ENCODE peak calls at places on chromosomes 11 and 22, in eight cellular contexts. One of them, this sample, is unnamed.

GRCh38 chr11:64566042-64566914 is 24.7 kb upstream of the SLC22A12 start:
- DNase-seq in OCI-LY7: peak
- DNase-seq in BE2C: peak
- DNase-seq in Caco-2: peak
- DNase-seq in stimulated activated CD4-positive, alpha-beta T cell treated with anti-CD3 and anti-CD28 coated beads, Interleukin-1b, Interleukin-23, amount 100 ng/mL, for 24 hours: no peak
- DNase-seq in EH: peak
- DNase-seq in SHP77: peak
- DNase-seq in head of caudate nucleus: no peak
- DNase-seq in this sample: no peak

GRCh38 chr11:72924568-72925190 is 110.5 kb downstream of the ATG16L2 start:
- DNase-seq in Caco-2: peak
- DNase-seq in BE2C: no peak
- DNase-seq in OCI-LY7: peak
- DNase-seq in SHP77: peak
- DNase-seq in EH: peak
- DNase-seq in stimulated activated CD4-positive, alpha-beta T cell treated with anti-CD3 and anti-CD28 coated beads, Interleukin-1b, Interleukin-23, amount 100 ng/mL, for 24 hours: no peak
- DNase-seq in head of caudate nucleus: no peak
- DNase-seq in this sample: no peak

GRCh38 chr11:57638005-57638760 is 11.5 kb downstream of the YPEL4 start:
- DNase-seq in Caco-2: no peak
- DNase-seq in stimulated activated CD4-positive, alpha-beta T cell treated with anti-CD3 and anti-CD28 coated beads, Interleukin-1b, Interleukin-23, amount 100 ng/mL, for 24 hours: no peak
- DNase-seq in head of caudate nucleus: peak
- DNase-seq in BE2C: peak
- DNase-seq in SHP77: no peak
- DNase-seq in OCI-LY7: no peak
- DNase-seq in EH: peak
- DNase-seq in this sample: no peak

GRCh38 chr11:85619497-85619896 is 7.6 kb downstream of the DLG2 start:
- DNase-seq in stimulated activated CD4-positive, alpha-beta T cell treated with anti-CD3 and anti-CD28 coated beads, Interleukin-1b, Interleukin-23, amount 100 ng/mL, for 24 hours: no peak
- DNase-seq in Caco-2: no peak
- DNase-seq in EH: no peak
- DNase-seq in OCI-LY7: no peak
- DNase-seq in BE2C: no peak
- DNase-seq in SHP77: no peak
- DNase-seq in head of caudate nucleus: no peak
- DNase-seq in this sample: no peak

GRCh38 chr11:109133159-109133558 is 288.8 kb upstream of the C11orf87 start:
- DNase-seq in OCI-LY7: no peak
- DNase-seq in BE2C: no peak
- DNase-seq in Caco-2: no peak
- DNase-seq in EH: no peak
- DNase-seq in SHP77: no peak
- DNase-seq in stimulated activated CD4-positive, alpha-beta T cell treated with anti-CD3 and anti-CD28 coated beads, Interleukin-1b, Interleukin-23, amount 100 ng/mL, for 24 hours: no peak
- DNase-seq in head of caudate nucleus: no peak
- DNase-seq in this sample: no peak

GRCh38 chr11:131978351-131978750 is 607.9 kb downstream of the NTM start:
- DNase-seq in head of caudate nucleus: no peak
- DNase-seq in BE2C: no peak
- DNase-seq in stimulated activated CD4-positive, alpha-beta T cell treated with anti-CD3 and anti-CD28 coated beads, Interleukin-1b, Interleukin-23, amount 100 ng/mL, for 24 hours: no peak
- DNase-seq in EH: no peak
- DNase-seq in Caco-2: no peak
- DNase-seq in OCI-LY7: no peak
- DNase-seq in SHP77: no peak
- DNase-seq in this sample: no peak

GRCh38 chr11:73652856-73653559 is 6.6 kb downstream of the PLEKHB1 start:
- DNase-seq in BE2C: no peak
- DNase-seq in OCI-LY7: no peak
- DNase-seq in SHP77: no peak
- DNase-seq in Caco-2: no peak
- DNase-seq in head of caudate nucleus: no peak
- DNase-seq in stimulated activated CD4-positive, alpha-beta T cell treated with anti-CD3 and anti-CD28 coated beads, Interleukin-1b, Interleukin-23, amount 100 ng/mL, for 24 hours: no peak
- DNase-seq in EH: no peak
- DNase-seq in this sample: no peak

GRCh38 chr11:62724171-62724570 is 3.1 kb downstream of the HNRNPUL2 start:
- DNase-seq in OCI-LY7: no peak
- DNase-seq in EH: no peak
- DNase-seq in head of caudate nucleus: no peak
- DNase-seq in stimulated activated CD4-positive, alpha-beta T cell treated with anti-CD3 and anti-CD28 coated beads, Interleukin-1b, Interleukin-23, amount 100 ng/mL, for 24 hours: no peak
- DNase-seq in BE2C: no peak
- DNase-seq in Caco-2: no peak
- DNase-seq in SHP77: no peak
- DNase-seq in this sample: no peak

GRCh38 chr22:17994424-17995108 is 29.8 kb downstream of the MICAL3 start:
- DNase-seq in head of caudate nucleus: no peak
- DNase-seq in BE2C: no peak
- DNase-seq in Caco-2: no peak
- DNase-seq in EH: no peak
- DNase-seq in SHP77: no peak
- DNase-seq in stimulated activated CD4-positive, alpha-beta T cell treated with anti-CD3 and anti-CD28 coated beads, Interleukin-1b, Interleukin-23, amount 100 ng/mL, for 24 hours: no peak
- DNase-seq in OCI-LY7: peak
- DNase-seq in this sample: no peak

GRCh38 chr11:72058416-72059034 is 21.8 kb downstream of the NUMA1 start:
- DNase-seq in SHP77: peak
- DNase-seq in OCI-LY7: no peak
- DNase-seq in head of caudate nucleus: no peak
- DNase-seq in EH: peak
- DNase-seq in BE2C: no peak
- DNase-seq in stimulated activated CD4-positive, alpha-beta T cell treated with anti-CD3 and anti-CD28 coated beads, Interleukin-1b, Interleukin-23, amount 100 ng/mL, for 24 hours: no peak
- DNase-seq in Caco-2: no peak
- DNase-seq in this sample: no peak

GRCh38 chr11:706439-706956 is 467 bp downstream of the EPS8L2 start:
- DNase-seq in BE2C: no peak
- DNase-seq in Caco-2: peak
- DNase-seq in OCI-LY7: no peak
- DNase-seq in EH: peak
- DNase-seq in stimulated activated CD4-positive, alpha-beta T cell treated with anti-CD3 and anti-CD28 coated beads, Interleukin-1b, Interleukin-23, amount 100 ng/mL, for 24 hours: no peak
- DNase-seq in head of caudate nucleus: no peak
- DNase-seq in SHP77: no peak
- DNase-seq in this sample: no peak

GRCh38 chr11:111777094-111778046 is 11.2 kb upstream of the PPP2R1B start:
- DNase-seq in stimulated activated CD4-positive, alpha-beta T cell treated with anti-CD3 and anti-CD28 coated beads, Interleukin-1b, Interleukin-23, amount 100 ng/mL, for 24 hours: no peak
- DNase-seq in SHP77: peak
- DNase-seq in head of caudate nucleus: no peak
- DNase-seq in OCI-LY7: peak
- DNase-seq in EH: peak
- DNase-seq in Caco-2: peak
- DNase-seq in BE2C: peak
- DNase-seq in this sample: no peak

GRCh38 chr11:76604081-76604601 is 66.4 kb downstream of the LRRC32 start:
- DNase-seq in Caco-2: no peak
- DNase-seq in SHP77: peak
- DNase-seq in OCI-LY7: no peak
- DNase-seq in BE2C: no peak
- DNase-seq in stimulated activated CD4-positive, alpha-beta T cell treated with anti-CD3 and anti-CD28 coated beads, Interleukin-1b, Interleukin-23, amount 100 ng/mL, for 24 hours: no peak
- DNase-seq in head of caudate nucleus: no peak
- DNase-seq in EH: no peak
- DNase-seq in this sample: no peak

GRCh38 chr22:41687901-41688364 is 734 bp downstream of the SNU13 start:
- DNase-seq in OCI-LY7: peak
- DNase-seq in Caco-2: peak
- DNase-seq in SHP77: no peak
- DNase-seq in stimulated activated CD4-positive, alpha-beta T cell treated with anti-CD3 and anti-CD28 coated beads, Interleukin-1b, Interleukin-23, amount 100 ng/mL, for 24 hours: no peak
- DNase-seq in BE2C: peak
- DNase-seq in head of caudate nucleus: no peak
- DNase-seq in EH: peak
- DNase-seq in this sample: no peak

GRCh38 chr11:83881428-83881827 is 595.3 kb upstream of the CCDC90B start:
- DNase-seq in SHP77: no peak
- DNase-seq in EH: no peak
- DNase-seq in head of caudate nucleus: no peak
- DNase-seq in BE2C: no peak
- DNase-seq in OCI-LY7: no peak
- DNase-seq in stimulated activated CD4-positive, alpha-beta T cell treated with anti-CD3 and anti-CD28 coated beads, Interleukin-1b, Interleukin-23, amount 100 ng/mL, for 24 hours: no peak
- DNase-seq in Caco-2: peak
- DNase-seq in this sample: no peak

GRCh38 chr22:25898707-25899365 is 156.8 kb downstream of the MYO18B start:
- DNase-seq in EH: no peak
- DNase-seq in head of caudate nucleus: no peak
- DNase-seq in OCI-LY7: no peak
- DNase-seq in BE2C: no peak
- DNase-seq in SHP77: no peak
- DNase-seq in stimulated activated CD4-positive, alpha-beta T cell treated with anti-CD3 and anti-CD28 coated beads, Interleukin-1b, Interleukin-23, amount 100 ng/mL, for 24 hours: no peak
- DNase-seq in Caco-2: peak
- DNase-seq in this sample: no peak

GRCh38 chr22:47327241-47327640 is 564.8 kb downstream of the TBC1D22A start:
- DNase-seq in BE2C: no peak
- DNase-seq in head of caudate nucleus: no peak
- DNase-seq in SHP77: no peak
- DNase-seq in OCI-LY7: no peak
- DNase-seq in Caco-2: no peak
- DNase-seq in stimulated activated CD4-positive, alpha-beta T cell treated with anti-CD3 and anti-CD28 coated beads, Interleukin-1b, Interleukin-23, amount 100 ng/mL, for 24 hours: no peak
- DNase-seq in EH: no peak
- DNase-seq in this sample: no peak

GRCh38 chr11:118401880-118402590 is 629 bp downstream of the ATP5MG start:
- DNase-seq in stimulated activated CD4-positive, alpha-beta T cell treated with anti-CD3 and anti-CD28 coated beads, Interleukin-1b, Interleukin-23, amount 100 ng/mL, for 24 hours: no peak
- DNase-seq in OCI-LY7: no peak
- DNase-seq in Caco-2: peak
- DNase-seq in head of caudate nucleus: no peak
- DNase-seq in SHP77: no peak
- DNase-seq in EH: peak
- DNase-seq in BE2C: no peak
- DNase-seq in this sample: no peak